ENCODE peak calls at places on chromosomes 13 and 19, in four cellular contexts. G is PC-3, O is fibroblast of lung, J is AG09319. K is an unnamed sample.
A peak's percentile ranks its signal among the peaks of the same experiment; 100 is the strongest.

GRCh38 chr19:4816388-4817165 is 14.9 kb downstream of the TICAM1 start:
- DNase-seq in O (no peak), G (no peak), J (no peak), K (no peak)

GRCh38 chr13:66660013-66660804 is 569.9 kb downstream of the PCDH9 start:
- DNase-seq in G (peak; percentile 59), J (no peak), O (peak; percentile 80), K (no peak)

GRCh38 chr19:31348416-31349159 is 648 bp downstream of the TSHZ3 start:
- DNase-seq in O (peak; percentile 55), J (no peak), G (no peak), K (no peak)

GRCh38 chr13:87661471-87661870 is 9.7 kb upstream of the SLITRK5 start:
- DNase-seq in J (no peak), O (peak; percentile 80), G (peak; percentile 70), K (no peak)

GRCh38 chr13:44030615-44031014 is 150.9 kb downstream of the LACC1 start:
- DNase-seq in O (no peak), J (no peak), G (no peak), K (no peak)

GRCh38 chr19:7706188-7706530 is 4.2 kb upstream of the FCER2 start:
- DNase-seq in O (no peak), J (no peak), G (no peak), K (no peak)

GRCh38 chr13:77067519-77067918 is 40.6 kb upstream of the FBXL3 start:
- DNase-seq in J (no peak), O (no peak), G (no peak), K (no peak)

GRCh38 chr13:41488124-41488523 is 30.8 kb downstream of the RGCC start:
- DNase-seq in G (no peak), J (no peak), O (no peak), K (no peak)

GRCh38 chr13:70253411-70253810 is 145.2 kb upstream of the KLHL1 start:
- DNase-seq in J (no peak), G (peak; percentile 41), O (peak; percentile 15), K (no peak)

GRCh38 chr13:83815598-83815997 is 66.7 kb downstream of the SLITRK1 start:
- DNase-seq in J (no peak), O (no peak), G (no peak), K (no peak)

GRCh38 chr19:32642771-32643170 is 32.2 kb downstream of the ANKRD27 start:
- DNase-seq in J (no peak), O (no peak), G (no peak), K (no peak)

GRCh38 chr19:4523306-4524110 is 5.2 kb upstream of the PLIN4 start:
- DNase-seq in O (peak; percentile 12), G (peak; percentile 61), J (no peak), K (no peak)

GRCh38 chr13:49608932-49609331 is 19.4 kb upstream of the ARL11 start:
- DNase-seq in G (no peak), J (no peak), O (no peak), K (no peak)

GRCh38 chr13:23463631-23464030 is 30.1 kb upstream of the SACS start:
- DNase-seq in J (no peak), O (peak; percentile 59), G (no peak), K (no peak)

GRCh38 chr13:112055032-112055416 is 11.9 kb upstream of the SOX1 start:
- DNase-seq in J (no peak), G (no peak), O (no peak), K (no peak)

DNA sequence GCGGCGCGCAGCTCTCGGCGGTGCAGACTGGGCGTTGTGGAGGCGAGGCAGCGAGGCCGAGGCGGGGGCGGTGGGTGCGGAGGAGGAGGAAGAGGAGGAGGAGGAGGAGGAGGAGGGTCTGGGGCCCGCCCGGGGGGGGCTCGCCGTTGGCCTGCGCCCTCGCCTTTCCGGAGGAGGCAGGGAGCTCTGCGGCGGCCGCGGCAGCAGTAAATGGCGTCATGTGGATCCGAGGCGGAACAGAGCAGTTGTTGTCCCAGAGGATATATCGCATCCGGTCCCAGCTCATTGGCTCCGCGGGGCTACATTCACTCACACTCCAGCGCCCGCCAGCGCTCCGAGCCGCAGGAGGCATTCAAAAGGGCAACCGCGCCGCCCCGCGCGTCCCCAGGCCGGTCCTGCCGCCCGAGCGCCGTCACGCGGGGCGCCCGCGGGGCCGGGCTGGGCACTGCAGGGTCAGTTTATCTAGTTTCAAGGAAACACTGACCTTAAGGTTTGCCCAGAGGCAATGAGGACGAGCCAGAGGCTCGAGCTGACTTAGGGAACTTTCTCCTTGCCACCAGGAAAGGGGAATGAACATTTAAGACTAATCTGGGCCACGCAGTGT is at the start of gene SPRY2:
- DNase-seq in G (peak; percentile 89), J (peak; percentile 92), O (peak; percentile 97), K (peak; percentile 96)
- TF ChIP-seq CTCF in G (no peak), J (no peak), O (no peak), K (no peak)

DNA sequence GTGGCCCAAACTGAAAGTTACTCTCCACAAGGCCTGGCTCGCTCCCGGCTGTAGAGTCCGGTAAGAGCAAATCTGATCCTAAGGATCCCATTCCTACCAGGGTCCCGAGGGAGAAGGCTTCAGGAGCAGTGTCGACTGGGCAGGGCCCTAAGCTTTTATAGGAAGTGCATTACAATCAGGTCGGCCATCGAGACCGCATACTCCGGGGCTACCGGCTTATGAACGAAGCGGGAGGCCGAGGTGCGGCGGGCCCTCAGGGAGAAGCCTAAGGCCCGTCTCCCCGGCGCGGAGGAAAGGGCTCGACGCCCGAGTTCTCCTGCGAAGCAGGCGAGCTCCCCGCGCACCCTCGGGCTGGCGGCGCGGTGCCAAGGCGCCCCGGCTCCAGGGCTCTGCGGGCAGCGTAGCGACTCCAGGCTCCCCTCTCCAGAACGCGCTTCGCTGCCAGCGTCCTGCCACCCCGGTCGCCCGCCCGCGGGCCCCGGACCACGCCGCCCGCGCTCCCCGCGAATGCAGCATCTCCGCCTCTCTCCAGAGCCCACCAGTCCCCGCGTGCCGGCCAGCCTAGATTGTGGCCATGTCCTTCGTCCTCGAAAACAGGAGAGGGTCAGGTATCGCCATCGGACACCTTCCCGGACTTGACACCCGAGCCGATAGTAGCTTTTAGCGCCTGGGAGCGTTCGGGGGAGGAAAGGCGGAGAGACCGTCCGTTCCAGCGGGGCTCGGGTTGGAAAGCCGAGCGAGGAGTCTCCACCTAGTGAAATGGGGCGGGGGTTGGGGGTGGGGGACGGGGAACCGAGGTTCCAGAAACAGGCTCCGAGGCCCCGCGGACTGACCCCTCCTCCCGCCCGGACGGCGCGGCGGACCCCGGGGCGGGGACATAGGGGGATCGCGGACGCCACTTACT is 1.3 kb downstream of the EFNB2 start:
- DNase-seq in G (peak; percentile 56), O (peak; percentile 79), J (no peak), K (peak; percentile 88)
- TF ChIP-seq CTCF in G (no peak), O (no peak), J (no peak), K (no peak)

DNA sequence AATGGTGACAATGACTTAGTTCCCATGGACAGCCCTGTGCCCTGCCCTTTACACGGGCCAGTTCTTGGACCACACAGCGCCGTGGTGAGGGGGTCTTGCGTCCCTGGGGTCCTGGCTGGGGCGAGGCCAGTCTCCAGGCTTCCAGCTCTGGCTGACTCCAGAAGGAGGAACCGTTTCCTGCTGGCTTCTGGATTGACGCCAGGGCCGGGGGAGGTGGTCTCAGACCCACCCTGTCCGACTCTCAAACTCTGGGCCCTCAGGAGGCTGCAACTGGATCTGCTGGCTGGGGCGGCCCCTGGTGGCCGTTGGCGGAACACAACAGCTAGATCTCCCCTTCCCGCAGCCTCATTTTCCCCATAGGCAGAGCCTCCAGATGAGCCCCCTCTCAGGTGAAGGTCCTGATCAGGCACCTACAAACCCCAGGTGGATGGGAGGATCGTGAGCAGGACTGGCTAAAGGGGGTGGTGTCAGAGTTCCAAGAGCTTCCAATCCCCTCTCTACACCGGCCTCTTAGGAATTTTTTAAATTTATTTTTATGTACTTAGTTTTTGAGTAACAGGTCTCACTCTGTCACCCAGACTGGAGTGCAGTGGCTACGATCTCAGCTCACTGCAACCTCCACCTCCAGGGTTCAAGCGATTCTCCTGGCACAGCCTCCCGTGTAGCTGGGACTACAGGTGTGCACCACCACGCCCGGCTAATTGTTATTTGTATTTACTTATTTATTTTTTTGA is 8.0 kb downstream of the CCDC194 start:
- DNase-seq in O (peak; percentile 28), G (peak; percentile 62), J (no peak), K (peak; percentile 89)
- TF ChIP-seq CTCF in O (peak; percentile 90), G (peak; percentile 93), J (peak; percentile 96), K (peak; percentile 94)

DNA sequence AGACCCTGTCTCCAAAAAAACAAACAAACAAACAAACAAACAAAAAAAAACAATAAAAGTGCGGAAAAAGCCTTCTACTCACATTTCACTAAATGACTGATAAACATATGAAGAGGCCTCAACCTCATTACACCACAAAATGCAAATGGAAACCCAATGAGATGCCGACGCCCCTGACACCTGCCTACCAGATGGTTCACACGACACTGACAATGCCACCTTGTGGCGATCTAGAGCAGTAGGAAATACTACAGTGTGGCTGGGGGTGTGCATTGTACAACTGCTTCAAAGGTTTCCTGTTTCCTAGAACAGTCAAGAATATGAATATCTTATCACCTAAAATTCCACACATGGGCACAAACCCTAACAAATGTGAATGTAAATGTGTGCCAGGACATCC is 14.0 kb downstream of the SCGB2B2 start:
- DNase-seq in O (no peak), G (peak; percentile 36), J (no peak), K (no peak)
- TF ChIP-seq CTCF in O (no peak), G (peak; percentile 63), J (peak; percentile 15), K (peak; percentile 26)

GRCh38 chr13:40069173-40070044 is 413.9 kb downstream of the COG6 start:
- DNase-seq in O (peak; percentile 46), J (peak; percentile 10), G (peak; percentile 61), K (peak; percentile 88)
- TF ChIP-seq CTCF in O (peak; percentile 84), J (peak; percentile 81), G (peak; percentile 75), K (peak; percentile 89)

GRCh38 chr19:1851581-1852293 is 3.5 kb upstream of the REXO1 start:
- DNase-seq in G (no peak), O (no peak), J (no peak), K (no peak)

GRCh38 chr19:1849999-1850398 is 1.7 kb upstream of the REXO1 start:
- DNase-seq in G (no peak), O (no peak), J (no peak), K (no peak)

GRCh38 chr19:1852729-1853128 is 4.4 kb upstream of the REXO1 start:
- DNase-seq in O (no peak), J (no peak), G (no peak), K (no peak)

GRCh38 chr19:1852294-1852646 is 4.0 kb upstream of the REXO1 start:
- DNase-seq in G (no peak), J (no peak), O (no peak), K (no peak)

GRCh38 chr19:1850809-1851544 is 2.7 kb upstream of the REXO1 start:
- DNase-seq in J (no peak), G (peak; percentile 30), O (no peak), K (no peak)
- TF ChIP-seq CTCF in J (no peak), G (peak; percentile 31), O (no peak), K (no peak)

GRCh38 chr13:92530364-92530763 is 696.2 kb upstream of the GPC6 start:
- DNase-seq in J (no peak), G (no peak), O (no peak), K (no peak)
- TF ChIP-seq CTCF in J (no peak), G (no peak), O (no peak), K (no peak)

GRCh38 chr19:19385131-19385899 is 20.2 kb upstream of the GATAD2A start:
- DNase-seq in O (peak; percentile 100), G (peak; percentile 99), J (peak; percentile 99), K (peak; percentile 100)

GRCh38 chr19:19385900-19386339 is 19.6 kb upstream of the GATAD2A start:
- DNase-seq in O (peak; percentile 42), J (no peak), G (no peak), K (peak; percentile 87)

GRCh38 chr19:19384486-19384885 is 21.0 kb upstream of the GATAD2A start:
- DNase-seq in G (no peak), O (no peak), J (no peak), K (no peak)

GRCh38 chr19:19387108-19387507 is 18.4 kb upstream of the GATAD2A start:
- DNase-seq in O (no peak), J (no peak), G (no peak), K (no peak)

GRCh38 chr19:19386373-19386869 is 19.1 kb upstream of the GATAD2A start:
- DNase-seq in G (no peak), J (no peak), O (no peak), K (no peak)
- TF ChIP-seq CTCF in G (peak; percentile 38), J (peak; percentile 13), O (peak; percentile 29), K (no peak)

GRCh38 chr13:101989798-101990350 is 412.0 kb downstream of the FGF14 start:
- DNase-seq in J (no peak), G (no peak), O (no peak), K (no peak)
- TF ChIP-seq CTCF in J (no peak), G (no peak), O (no peak), K (no peak)